ENCODE peak calls at places on chromosome 3, in six cellular contexts. D is foreskin fibroblast, V is tibial nerve, T is breast epithelium, G is fibroblast of mammary gland, P is right lobe of liver. C is an unnamed sample.

GRCh38 chr3:195774917-195775316 is 36.8 kb downstream of the MUC4 start:
- DNase-seq in P (no peak), D (peak; percentile 16), V (peak; percentile 50), T (no peak), G (peak; percentile 51), C (peak; percentile 53)

GRCh38 chr3:194961555-194961954 is 275.9 kb downstream of the FAM43A start:
- DNase-seq in P (no peak), D (no peak), V (no peak), G (no peak), T (no peak), C (no peak)

GRCh38 chr3:39980021-39980420 is 170.6 kb downstream of the MYRIP start:
- DNase-seq in D (no peak), T (no peak), G (no peak), P (no peak), V (no peak), C (no peak)

GRCh38 chr3:107981471-107982111 is 109.2 kb downstream of the CD47 start:
- DNase-seq in D (no peak), G (peak; percentile 25), V (no peak), P (no peak), T (no peak), C (no peak)

GRCh38 chr3:31668258-31668657 is 135.5 kb downstream of the STT3B start:
- DNase-seq in P (no peak), D (no peak), G (no peak), V (no peak), T (no peak), C (no peak)

GRCh38 chr3:51985971-51986947 is 2.9 kb downstream of the ACY1 start:
- DNase-seq in V (no peak), P (no peak), T (no peak), G (no peak), D (no peak), C (no peak)

GRCh38 chr3:143158549-143158988 is 39.0 kb downstream of the CHST2 start:
- DNase-seq in D (peak; percentile 82), V (no peak), T (no peak), G (peak; percentile 73), P (no peak), C (no peak)

GRCh38 chr3:18667552-18667951 is 242.4 kb upstream of the SATB1 start:
- DNase-seq in D (no peak), P (no peak), G (no peak), V (no peak), T (no peak), C (no peak)

GRCh38 chr3:149600619-149601018 is 57.2 kb downstream of the WWTR1 start:
- DNase-seq in G (no peak), T (no peak), P (no peak), V (no peak), D (no peak), C (no peak)

GRCh38 chr3:54188176-54188791 is 65.9 kb downstream of the CACNA2D3 start:
- DNase-seq in D (peak; percentile 7), G (peak; percentile 38), P (peak; percentile 48), V (peak; percentile 38), T (no peak), C (peak; percentile 66)

GRCh38 chr3:194312743-194313281 is 38.3 kb downstream of the CPN2 start:
- DNase-seq in P (no peak), V (peak; percentile 64), D (peak; percentile 6), G (peak; percentile 86), T (no peak), C (no peak)

GRCh38 chr3:176919836-176920760 is 277.2 kb downstream of the TBL1XR1 start:
- DNase-seq in T (no peak), G (peak; percentile 56), V (no peak), D (peak; percentile 31), P (no peak), C (no peak)

GRCh38 chr3:126746395-126747177 is 42.5 kb downstream of the CHCHD6 start:
- DNase-seq in V (peak; percentile 38), D (peak; percentile 19), T (no peak), G (peak; percentile 45), P (peak; percentile 24), C (no peak)

GRCh38 chr3:67781218-67781617 is 126.8 kb upstream of the SUCLG2 start:
- DNase-seq in V (no peak), P (no peak), G (no peak), T (no peak), D (no peak), C (no peak)

GRCh38 chr3:143207338-143207961 is 87.9 kb downstream of the CHST2 start:
- DNase-seq in V (no peak), P (no peak), T (no peak), G (peak; percentile 58), D (peak; percentile 62), C (no peak)

GRCh38 chr3:191238321-191238817 is 39.3 kb downstream of the OSTN start:
- DNase-seq in G (no peak), V (no peak), T (no peak), P (no peak), D (peak; percentile 69), C (no peak)

GRCh38 chr3:123119802-123120201 is 53.0 kb downstream of the PDIA5 start:
- DNase-seq in G (no peak), P (peak; percentile 65), T (no peak), D (no peak), V (no peak), C (no peak)

GRCh38 chr3:42340466-42340865 is 69.9 kb downstream of the LYZL4 start:
- DNase-seq in G (no peak), D (no peak), T (no peak), P (no peak), V (no peak), C (no peak)

GRCh38 chr3:46811615-46812236 is 51.5 kb downstream of the MYL3 start:
- DNase-seq in G (no peak), T (no peak), V (no peak), P (no peak), D (no peak), C (no peak)

GRCh38 chr3:63845215-63845614 is 18.4 kb downstream of the THOC7 start:
- DNase-seq in D (no peak), V (no peak), T (no peak), P (no peak), G (no peak), C (no peak)

GRCh38 chr3:58072046-58072445 is 63.8 kb downstream of the FLNB start:
- DNase-seq in G (peak; percentile 71), T (no peak), V (no peak), P (no peak), D (no peak), C (no peak)

GRCh38 chr3:155790272-155790918 is 15.7 kb downstream of the C3orf33 start:
- DNase-seq in G (no peak), D (no peak), T (no peak), P (no peak), V (no peak), C (no peak)

GRCh38 chr3:10116138-10116460 is 624 bp downstream of the BRK1 start:
- DNase-seq in G (peak; percentile 60), P (no peak), T (no peak), V (no peak), D (peak; percentile 25), C (no peak)

GRCh38 chr3:64616953-64617352 is 70.8 kb downstream of the ADAMTS9 start:
- DNase-seq in T (no peak), D (no peak), V (no peak), P (no peak), G (no peak), C (no peak)

DNA sequence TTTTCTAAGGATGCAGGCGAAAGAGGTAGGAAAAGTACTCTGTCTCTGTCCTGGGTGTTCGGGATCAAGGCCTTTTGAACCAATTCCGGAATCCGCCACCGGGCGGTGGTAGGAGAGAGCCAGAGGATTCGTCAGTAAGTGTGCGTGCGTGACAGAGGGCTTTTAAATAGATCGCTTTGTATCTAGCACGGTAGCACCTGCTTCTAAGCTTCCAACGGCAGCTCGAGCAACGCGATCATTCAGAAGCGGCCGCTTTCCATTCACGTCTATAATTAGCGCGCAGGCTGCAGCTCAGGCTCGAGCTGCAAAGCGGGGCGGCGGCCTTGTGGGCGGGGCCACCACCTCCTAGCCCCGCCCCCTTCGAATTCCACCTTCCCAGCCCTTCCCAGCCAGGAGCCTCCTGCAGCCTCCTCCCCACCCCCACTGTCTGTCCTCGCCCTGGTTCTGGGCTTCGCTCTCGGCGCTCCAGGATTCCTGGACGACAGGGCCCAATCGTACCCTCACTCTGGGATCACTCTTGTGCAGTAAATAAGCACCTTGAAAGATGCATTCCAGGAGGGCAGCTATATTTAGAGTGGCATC is 224.3 kb upstream of the TPRG1 start:
- DNase-seq in D (peak; percentile 79), G (peak; percentile 83), T (peak; percentile 83), V (peak; percentile 74), P (peak; percentile 93), C (peak; percentile 71)
- TF ChIP-seq CTCF in D (peak; percentile 24), G (peak; percentile 50), T (peak; percentile 82), V (peak; percentile 32), P (peak; percentile 44), C (peak; percentile 61)

DNA sequence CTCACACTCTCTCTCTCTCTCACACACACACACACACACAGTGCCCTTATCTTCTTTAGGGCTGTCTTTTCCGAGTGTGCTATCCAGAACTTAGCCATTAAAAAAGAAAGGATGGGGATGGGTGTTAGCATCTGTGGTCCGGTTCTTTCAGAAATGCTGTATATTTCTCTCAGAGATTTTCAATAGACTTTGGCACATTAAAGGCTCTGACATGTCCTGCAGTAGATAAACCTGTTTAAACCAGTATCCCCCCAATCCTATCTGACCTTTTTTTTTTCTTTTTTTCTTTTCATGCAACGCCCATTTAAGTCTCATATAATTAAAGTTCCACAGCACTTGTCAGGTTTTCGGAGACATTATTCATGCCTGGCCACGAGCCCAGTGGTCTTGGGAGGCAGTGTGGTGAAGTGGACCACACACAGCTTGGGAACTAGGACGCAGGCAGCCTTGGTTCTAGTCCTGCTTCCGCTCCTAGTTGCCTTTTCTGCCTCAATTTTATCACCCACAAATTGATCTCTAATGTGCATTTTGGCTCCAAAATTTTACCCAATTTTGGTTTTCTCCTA is 13.3 kb downstream of the CAV3 start:
- DNase-seq in V (no peak), T (no peak), P (no peak), D (no peak), G (no peak), C (no peak)
- TF ChIP-seq CTCF in V (no peak), T (no peak), P (no peak), D (no peak), G (no peak), C (no peak)

GRCh38 chr3:104596551-104596950 is 770.2 kb upstream of the ALCAM start:
- DNase-seq in P (no peak), G (peak; percentile 58), V (peak; percentile 7), D (peak; percentile 21), T (no peak), C (peak; percentile 14)
- TF ChIP-seq CTCF in P (peak; percentile 47), G (peak; percentile 48), V (peak; percentile 24), D (peak; percentile 51), T (peak; percentile 49), C (peak; percentile 74)

DNA sequence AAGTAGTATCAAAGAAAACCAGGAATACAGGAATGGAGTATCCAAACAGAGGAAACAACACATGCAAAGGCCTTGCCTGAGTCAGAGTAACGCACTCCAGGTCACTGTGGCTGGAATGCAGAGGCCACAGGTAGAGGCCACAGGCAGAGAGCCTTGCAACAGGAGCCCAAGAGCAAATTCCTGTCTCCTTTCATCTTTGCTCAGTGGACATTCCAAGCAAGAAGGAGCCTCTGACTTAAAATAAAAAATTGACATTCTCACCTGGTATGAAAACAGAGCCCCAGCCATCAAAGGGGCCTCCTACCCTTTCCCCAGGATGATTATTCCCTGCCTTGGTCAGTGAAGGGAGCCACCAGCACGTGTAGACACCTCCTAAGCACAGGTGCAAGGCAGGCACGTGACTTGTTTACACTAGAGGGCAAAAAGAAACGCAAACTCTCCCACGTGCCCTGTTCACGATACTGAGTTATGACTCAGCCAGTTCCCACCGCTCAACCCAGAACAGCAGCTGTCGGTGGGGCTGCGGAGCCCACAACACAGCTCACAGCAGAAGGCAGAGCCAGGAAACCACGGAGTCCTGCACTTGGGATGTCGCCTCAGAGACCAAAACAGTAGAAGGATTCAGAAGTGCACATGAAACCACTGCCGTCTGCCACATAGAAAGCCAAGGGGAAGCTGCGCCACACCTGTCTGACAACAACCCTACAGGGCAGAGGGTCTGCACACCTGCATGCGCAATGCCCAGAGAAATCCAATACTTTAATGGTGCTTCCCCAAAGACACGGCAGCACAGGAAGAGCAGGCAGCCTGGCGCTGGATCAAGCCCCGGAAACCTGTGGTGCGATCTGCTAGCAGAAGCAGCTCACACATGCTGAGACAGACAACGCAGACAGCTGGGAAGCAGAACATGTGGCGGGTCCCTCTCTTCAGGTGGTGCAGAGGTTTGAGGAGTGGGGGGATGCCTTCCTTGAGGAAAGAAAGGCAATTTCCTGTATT is 52.1 kb downstream of the ITGB5 start:
- DNase-seq in G (peak; percentile 93), D (peak; percentile 23), V (no peak), T (peak; percentile 58), P (peak; percentile 94), C (no peak)
- TF ChIP-seq CTCF in G (no peak), D (no peak), V (no peak), T (no peak), P (no peak), C (no peak)

C was measured in neural crest cell.